ENCODE peak calls at places on chromosomes 13 and 19, in four cellular contexts. U is sigmoid colon, C is right lobe of liver, D is Peyer's patch. Y is an unnamed sample. For H3K4me1, the result is how much of the 10 kb centered on the place peaks cover.

GRCh38 chr19:35153701-35154534 is 617 bp upstream of the FXYD5 start:
- DNase-seq in U (peak), C (peak), D (peak), Y (peak)

GRCh38 chr19:16403151-16403977 is 68.4 kb downstream of the EPS15L1 start:
- DNase-seq in U (peak), C (no peak), D (no peak), Y (no peak)

GRCh38 chr13:56700324-56700723 is 440.4 kb upstream of the PRR20A start:
- DNase-seq in U (no peak), C (no peak), D (no peak), Y (no peak)

GRCh38 chr13:95002968-95003813 is 290.8 kb upstream of the SOX21 start:
- DNase-seq in U (no peak), C (no peak), D (no peak), Y (no peak)

GRCh38 chr19:38562096-38562495 is 55.7 kb downstream of the MAP4K1 start:
- DNase-seq in U (no peak), C (no peak), D (no peak), Y (no peak)

GRCh38 chr13:59263531-59263930 is 900.2 kb downstream of the DIAPH3 start:
- DNase-seq in U (no peak), C (no peak), D (no peak), Y (no peak)

GRCh38 chr19:38190793-38191192 is 33.2 kb downstream of the DPF1 start:
- DNase-seq in U (no peak), C (no peak), D (no peak), Y (no peak)

GRCh38 chr13:54433511-54434206 is 1405.0 kb downstream of the OLFM4 start:
- DNase-seq in U (no peak), C (no peak), D (peak), Y (no peak)

GRCh38 chr13:21478881-21479808 is 20.0 kb upstream of the ZDHHC20 start:
- DNase-seq in U (no peak), C (no peak), D (peak), Y (no peak)

GRCh38 chr19:13882419-13882795 is 5.5 kb downstream of the NANOS3 start:
- DNase-seq in U (no peak), C (no peak), D (no peak), Y (peak)

GRCh38 chr13:78194904-78195639 is 276.4 kb upstream of the EDNRB start:
- DNase-seq in U (no peak), C (no peak), D (no peak), Y (no peak)

GRCh38 chr13:27797228-27797624 is 4.9 kb downstream of the GSX1 start:
- DNase-seq in U (no peak), C (no peak), D (no peak), Y (peak)

GRCh38 chr13:75312884-75313520 is 169.0 kb downstream of the TBC1D4 start:
- DNase-seq in U (no peak), C (no peak), D (peak), Y (no peak)

GRCh38 chr19:14019100-14019499 is 8.8 kb upstream of the RLN3 start:
- DNase-seq in U (no peak), C (no peak), D (no peak), Y (no peak)

GRCh38 chr13:75607447-75607846 is 28.7 kb upstream of the LMO7 start:
- DNase-seq in U (no peak), C (no peak), D (no peak), Y (no peak)

GRCh38 chr13:39776439-39776838 is 121.0 kb downstream of the COG6 start:
- DNase-seq in U (no peak), C (no peak), D (no peak), Y (no peak)

GRCh38 chr19:40771101-40771539 is 4.2 kb upstream of the MIA start:
- DNase-seq in U (no peak), C (no peak), D (no peak), Y (no peak)

GRCh38 chr13:25180450-25180794 is 8.3 kb upstream of the AMER2 start:
- DNase-seq in U (no peak), C (no peak), D (no peak), Y (no peak)

GRCh38 chr19:53308339-53308811 is 25.2 kb upstream of the ZNF845 start:
- DNase-seq in U (no peak), C (no peak), D (no peak), Y (no peak)

GRCh38 chr13:64778002-64778401 is 2452.1 kb downstream of the PCDH9 start:
- DNase-seq in U (no peak), C (no peak), D (no peak), Y (no peak)

GRCh38 chr13:46596501-46596900 is 43.5 kb downstream of the LRCH1 start:
- DNase-seq in U (no peak), C (no peak), D (no peak), Y (no peak)

GRCh38 chr13:46593403-46593802 is 40.4 kb downstream of the LRCH1 start:
- DNase-seq in U (no peak), C (no peak), D (no peak), Y (no peak)

GRCh38 chr13:46595136-46595917 is 42.4 kb downstream of the LRCH1 start:
- DNase-seq in U (no peak), C (no peak), D (peak), Y (no peak)

GRCh38 chr13:46598140-46598819 is 45.3 kb downstream of the LRCH1 start:
- DNase-seq in U (no peak), C (no peak), D (no peak), Y (no peak)

GRCh38 chr13:46595918-46596315 is 42.9 kb downstream of the LRCH1 start:
- DNase-seq in U (no peak), C (no peak), D (no peak), Y (no peak)
- H3K4me1 ChIP-seq in U (half or more), C (under half), D (under half), Y (half or more)

GRCh38 chr13:114129649-114130062 is 2.8 kb downstream of the RASA3 start:
- DNase-seq in U (peak), C (no peak), D (no peak), Y (no peak)

GRCh38 chr13:114128348-114128623 is 4.1 kb downstream of the RASA3 start:
- DNase-seq in U (no peak), C (no peak), D (no peak), Y (no peak)

GRCh38 chr13:114127473-114128347 is 4.7 kb downstream of the RASA3 start:
- DNase-seq in U (no peak), C (no peak), D (no peak), Y (no peak)

GRCh38 chr13:114130131-114130707 is 2.2 kb downstream of the RASA3 start:
- DNase-seq in U (no peak), C (no peak), D (no peak), Y (no peak)

GRCh38 chr13:114128624-114129522 is 3.5 kb downstream of the RASA3 start:
- DNase-seq in U (peak), C (peak), D (peak), Y (peak)
- TF ChIP-seq POLR2A in U (no peak), C (peak), D (no peak), Y (no peak)

DNA sequence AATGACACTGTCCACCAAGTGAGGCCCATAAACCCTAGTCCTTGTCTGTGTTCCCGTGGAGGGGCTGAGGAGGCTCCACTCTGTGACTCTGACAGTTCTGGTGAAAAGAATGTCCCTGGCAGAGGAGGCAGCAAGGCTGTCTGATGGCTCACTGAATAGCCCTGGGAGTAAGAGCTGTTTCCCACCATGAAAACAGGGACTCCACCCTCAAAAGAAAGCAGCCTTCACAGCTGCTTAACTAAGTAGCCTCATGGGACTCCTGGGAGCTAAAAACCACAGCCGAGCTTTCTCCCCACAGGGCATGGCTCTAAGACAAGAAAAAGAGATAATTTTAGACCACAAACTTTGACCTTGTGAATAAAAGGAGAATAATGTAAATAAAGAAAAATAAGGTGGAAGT is 135.1 kb upstream of the FRY start:
- DNase-seq in U (no peak), C (no peak), D (no peak), Y (no peak)
- H3K4me1 ChIP-seq in U (under half), C (under half), D (under half), Y (under half)

GRCh38 chr19:47230921-47231214 is at the start of gene BBC3:
- DNase-seq in U (no peak), C (no peak), D (no peak), Y (peak)
- TF ChIP-seq POLR2A in U (no peak), C (peak), D (peak), Y (no peak)

GRCh38 chr19:41892173-41892902 is 9.4 kb downstream of the ARHGEF1 start:
- DNase-seq in U (no peak), C (no peak), D (no peak), Y (no peak)

GRCh38 chr19:41889896-41890295 is 6.9 kb downstream of the ARHGEF1 start:
- DNase-seq in U (no peak), C (no peak), D (no peak), Y (no peak)

GRCh38 chr19:41886761-41887710 is 4.1 kb downstream of the ARHGEF1 start:
- DNase-seq in U (no peak), C (no peak), D (peak), Y (no peak)

GRCh38 chr19:41887711-41888382 is 4.9 kb downstream of the ARHGEF1 start:
- DNase-seq in U (no peak), C (no peak), D (peak), Y (no peak)

GRCh38 chr19:41888926-41889325 is 5.9 kb downstream of the ARHGEF1 start:
- DNase-seq in U (no peak), C (no peak), D (no peak), Y (no peak)
- H3K4me1 ChIP-seq in U (under half), C (under half), D (under half), Y (under half)

GRCh38 chr13:114130708-114131580 is 1.5 kb downstream of the RASA3 start:
- DNase-seq in U (peak), C (peak), D (peak), Y (no peak)

GRCh38 chr13:114134944-114135610 is 2.7 kb upstream of the RASA3 start:
- DNase-seq in U (peak), C (peak), D (no peak), Y (no peak)

GRCh38 chr13:114131581-114132418 is 623 bp downstream of the RASA3 start:
- DNase-seq in U (no peak), C (peak), D (peak), Y (no peak)

GRCh38 chr13:114134111-114134943 is 1.9 kb upstream of the RASA3 start:
- DNase-seq in U (peak), C (peak), D (peak), Y (no peak)

GRCh38 chr13:114132419-114133121 is at the start of gene RASA3:
- DNase-seq in U (peak), C (peak), D (peak), Y (peak)
- TF ChIP-seq POLR2A in U (no peak), C (peak), D (no peak), Y (no peak)

DNA sequence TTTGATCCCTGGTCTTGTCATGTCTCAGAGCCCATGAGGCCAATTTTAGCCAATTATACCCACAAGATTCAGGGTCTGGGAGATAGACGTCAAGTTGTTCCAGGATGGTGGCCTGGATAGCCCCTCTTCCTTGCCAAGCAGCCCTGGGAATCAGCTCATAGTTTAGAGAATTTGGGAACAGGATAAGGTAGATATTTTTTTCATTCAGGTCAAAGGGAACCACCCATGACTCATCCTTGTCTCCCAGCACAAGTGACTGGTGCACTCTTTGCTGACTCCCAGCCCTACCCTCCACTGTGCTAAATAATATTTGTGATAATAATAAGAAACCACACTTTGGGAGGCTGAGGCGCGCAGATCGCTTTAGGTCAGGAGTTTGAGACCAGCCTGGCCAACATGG is 17.1 kb upstream of the S1PR4 start:
- DNase-seq in U (no peak), C (no peak), D (no peak), Y (no peak)
- H3K4me1 ChIP-seq in U (under half), C (under half), D (under half), Y (under half)

GRCh38 chr19:49657493-49658138 is 8.0 kb downstream of the IRF3 start:
- DNase-seq in U (no peak), C (no peak), D (no peak), Y (no peak)

GRCh38 chr19:49656456-49657109 is 9.1 kb downstream of the IRF3 start:
- DNase-seq in U (no peak), C (no peak), D (no peak), Y (no peak)

GRCh38 chr19:49658139-49658517 is 7.5 kb downstream of the IRF3 start:
- DNase-seq in U (no peak), C (no peak), D (no peak), Y (no peak)

GRCh38 chr19:49660338-49660961 is 5.2 kb downstream of the IRF3 start:
- DNase-seq in U (no peak), C (no peak), D (no peak), Y (no peak)

GRCh38 chr19:49658566-49659442 is 6.9 kb downstream of the IRF3 start:
- DNase-seq in U (no peak), C (no peak), D (no peak), Y (no peak)
- TF ChIP-seq POLR2A in U (no peak), C (no peak), D (no peak), Y (no peak)

GRCh38 chr13:109271991-109272454 is 514.4 kb downstream of the IRS2 start:
- DNase-seq in U (no peak), C (no peak), D (no peak), Y (no peak)
- H3K4me1 ChIP-seq in U (under half), C (under half), D (under half), Y (under half)

GRCh38 chr13:50161052-50161451 is 145.8 kb downstream of the KCNRG start:
- DNase-seq in U (no peak), C (no peak), D (no peak), Y (no peak)

GRCh38 chr13:50156722-50157121 is 141.5 kb downstream of the KCNRG start:
- DNase-seq in U (no peak), C (no peak), D (no peak), Y (no peak)

GRCh38 chr13:50162001-50162400 is 146.8 kb downstream of the KCNRG start:
- DNase-seq in U (no peak), C (no peak), D (no peak), Y (no peak)

GRCh38 chr13:50158385-50159165 is 143.3 kb downstream of the KCNRG start:
- DNase-seq in U (no peak), C (no peak), D (no peak), Y (no peak)

GRCh38 chr13:50159613-50160012 is 144.4 kb downstream of the KCNRG start:
- DNase-seq in U (no peak), C (no peak), D (no peak), Y (no peak)
- TF ChIP-seq POLR2A in U (no peak), C (no peak), D (no peak), Y (no peak)

Y was measured in suprapubic skin.